ENCODE peak calls at places on chromosomes 4 and X, in four cellular contexts. A is HCT116, X is endothelial cell, L is astrocyte. J is an unnamed sample.

GRCh38 chrX:148043456-148043855 is 62.3 kb downstream of the FMR1NB start:
- DNase-seq in A (no peak), X (no peak), L (peak; percentile 40), J (no peak)

GRCh38 chr4:27338530-27338929 is 477.9 kb downstream of the STIM2 start:
- DNase-seq in A (no peak), X (no peak), L (no peak), J (no peak)

GRCh38 chrX:42485621-42486020 is 292.3 kb downstream of the PPP1R2C start:
- DNase-seq in A (peak; percentile 4), X (no peak), L (peak; percentile 21), J (peak; percentile 4)

GRCh38 chrX:140501321-140501720 is 3.5 kb downstream of the SOX3 start:
- DNase-seq in A (no peak), X (no peak), L (no peak), J (no peak)

GRCh38 chrX:1502241-1502640 is 34.7 kb downstream of the P2RY8 start:
- DNase-seq in A (no peak), X (no peak), L (no peak), J (no peak)

GRCh38 chr4:121129606-121130346 is 34.3 kb downstream of the TNIP3 start:
- DNase-seq in A (no peak), X (no peak), L (no peak), J (no peak)

GRCh38 chr4:21656832-21657231 is 291.7 kb downstream of the KCNIP4 start:
- DNase-seq in A (peak; percentile 2), X (no peak), L (peak; percentile 37), J (peak; percentile 25)

GRCh38 chr4:81566076-81566663 is 94.5 kb upstream of the RASGEF1B start:
- DNase-seq in A (no peak), X (no peak), L (no peak), J (no peak)

GRCh38 chr4:67158669-67159068 is 386.6 kb downstream of the CENPC start:
- DNase-seq in A (no peak), X (no peak), L (no peak), J (no peak)

GRCh38 chr4:159267023-159267939 is 164.4 kb downstream of the RAPGEF2 start:
- DNase-seq in A (no peak), X (no peak), L (peak; percentile 35), J (no peak)

GRCh38 chr4:53653484-53654053 is 62.3 kb upstream of the LNX1 start:
- DNase-seq in A (no peak), X (no peak), L (no peak), J (peak; percentile 10)

GRCh38 chrX:56498756-56499155 is 64.7 kb upstream of the UBQLN2 start:
- DNase-seq in A (no peak), X (no peak), L (no peak), J (no peak)

GRCh38 chrX:41912922-41913321 is 10.4 kb downstream of the CASK start:
- DNase-seq in A (no peak), X (no peak), L (no peak), J (no peak)

GRCh38 chr4:128521156-128521555 is 233.5 kb upstream of the PGRMC2 start:
- DNase-seq in A (no peak), X (no peak), L (peak; percentile 74), J (no peak)

GRCh38 chrX:49066690-49067089 is 7.1 kb downstream of the PRAF2 start:
- DNase-seq in A (no peak), X (no peak), L (no peak), J (no peak)

GRCh38 chrX:13803116-13803515 is 13.8 kb downstream of the GPM6B start:
- DNase-seq in A (no peak), X (no peak), L (no peak), J (no peak)

GRCh38 chrX:37608156-37608555 is 36.7 kb downstream of the LANCL3 start:
- DNase-seq in A (no peak), X (no peak), L (no peak), J (no peak)

GRCh38 chr4:82798168-82799005 is at the start of gene SCD5:
- DNase-seq in A (peak; percentile 55), X (peak; percentile 35), L (peak; percentile 73), J (peak; percentile 53)

GRCh38 chr4:76984127-76984526 is 34.6 kb downstream of the SEPTIN11 start:
- DNase-seq in A (no peak), X (no peak), L (peak; percentile 47), J (no peak)

GRCh38 chr4:43234626-43235025 is 342.1 kb downstream of the GRXCR1 start:
- DNase-seq in A (no peak), X (no peak), L (peak; percentile 60), J (no peak)

GRCh38 chrX:3263681-3264126 is 82.7 kb downstream of the MXRA5 start:
- DNase-seq in A (no peak), X (no peak), L (peak; percentile 26), J (no peak)

DNA sequence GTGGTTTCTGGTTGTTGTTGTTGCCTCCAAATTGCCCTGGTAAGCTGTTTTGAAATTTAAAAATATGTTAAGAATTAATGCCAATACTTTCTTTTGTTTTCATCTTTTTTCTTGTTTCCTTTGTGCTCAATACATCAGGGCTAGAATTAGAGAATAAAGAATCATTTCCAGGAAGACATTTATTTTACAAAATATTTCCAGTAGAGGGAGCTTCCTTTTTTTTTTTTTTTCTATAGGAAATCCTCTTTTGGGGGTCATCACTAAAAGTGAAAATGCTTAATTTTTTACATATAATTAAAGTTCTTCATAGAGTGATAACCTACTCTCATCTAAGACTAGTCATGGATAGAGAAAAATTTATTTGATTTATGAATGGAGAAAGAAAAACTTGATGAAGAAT is 2.4 kb downstream of the GLRA3 start:
- DNase-seq in A (no peak), X (no peak), L (no peak), J (no peak)
- TF ChIP-seq CTCF in A (peak; percentile 35), X (peak; percentile 40), L (no peak), J (no peak)

DNA sequence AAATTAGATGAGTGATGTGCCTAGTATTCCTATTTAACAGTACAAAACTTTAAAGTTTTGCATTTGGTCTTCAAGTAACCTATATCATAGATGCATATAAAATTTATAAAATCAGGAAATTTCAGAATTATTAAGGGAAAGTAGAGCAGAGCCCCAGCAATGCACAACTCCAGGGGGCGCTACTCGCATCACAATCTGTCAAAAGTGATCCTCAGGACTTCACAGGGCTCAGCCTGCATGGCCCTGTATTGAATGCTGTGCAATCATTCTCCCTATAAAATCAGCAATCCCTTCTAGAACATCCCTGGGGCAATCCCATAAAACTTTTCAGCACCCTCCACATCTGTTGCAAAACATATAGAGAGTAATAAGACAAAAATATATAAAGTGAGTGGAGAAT is 12.4 kb upstream of the PPARGC1A start:
- DNase-seq in A (no peak), X (no peak), L (no peak), J (no peak)
- TF ChIP-seq CTCF in A (peak; percentile 21), X (peak; percentile 39), L (no peak), J (no peak)

GRCh38 chr4:163111588-163111987 is 55.1 kb downstream of the NAF1 start:
- DNase-seq in A (no peak), X (no peak), L (no peak), J (no peak)
- TF ChIP-seq CTCF in A (peak; percentile 38), X (peak; percentile 24), L (peak; percentile 36), J (no peak)

DNA sequence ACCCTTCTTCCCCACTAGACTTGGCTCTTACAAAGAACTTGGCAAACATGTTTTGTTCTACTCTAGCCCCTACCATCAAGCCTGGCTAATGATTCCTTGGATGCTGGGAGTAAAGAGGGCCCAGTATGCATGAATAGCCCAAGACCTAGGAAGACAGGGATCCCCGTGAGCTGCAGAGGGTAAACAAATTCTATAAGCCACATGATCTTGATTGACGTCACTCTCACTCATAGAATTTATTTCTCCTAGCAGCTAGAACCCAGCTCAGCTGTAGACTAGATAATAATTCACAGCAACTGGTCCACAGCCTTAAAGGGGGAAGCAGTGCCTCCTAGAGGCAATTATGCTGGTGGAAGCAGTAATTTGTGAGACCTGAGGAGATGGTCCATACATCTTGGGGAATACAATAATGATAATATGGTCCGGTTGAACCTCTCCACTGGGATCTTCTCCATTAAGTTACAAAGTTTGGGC is 16.1 kb upstream of the USO1 start:
- DNase-seq in A (no peak), X (peak; percentile 21), L (no peak), J (no peak)
- TF ChIP-seq CTCF in A (peak; percentile 50), X (no peak), L (no peak), J (no peak)

GRCh38 chr4:4726051-4726450 is 133.4 kb upstream of the MSX1 start:
- DNase-seq in A (peak; percentile 34), X (no peak), L (no peak), J (no peak)
- TF ChIP-seq CTCF in A (peak; percentile 72), X (peak; percentile 48), L (peak; percentile 30), J (no peak)

GRCh38 chr4:154643493-154643892 is 31.0 kb upstream of the FGG start:
- DNase-seq in A (no peak), X (no peak), L (no peak), J (no peak)

GRCh38 chr4:154640999-154641398 is 28.5 kb upstream of the FGG start:
- DNase-seq in A (no peak), X (no peak), L (no peak), J (no peak)

GRCh38 chr4:154642361-154642760 is 29.9 kb upstream of the FGG start:
- DNase-seq in A (no peak), X (no peak), L (no peak), J (no peak)
- TF ChIP-seq CTCF in A (peak; percentile 12), X (no peak), L (no peak), J (no peak)